ENCODE peak calls at places on chromosomes 11 and 22, in seven cellular contexts. O is lower lobe of right lung, J is choroid plexus epithelial cell, D is heart right ventricle, F is left ventricle myocardium inferior, A is cardiac fibroblast, N is psoas muscle. Y is an unnamed sample.

GRCh38 chr11:63985812-63986155 is 454 bp upstream of the OTUB1 start:
- DNase-seq in O (peak; percentile 72), J (no peak), D (no peak), F (no peak), A (no peak), N (no peak), Y (no peak)

GRCh38 chr11:95835768-95836488 is 45.6 kb downstream of the CEP57 start:
- DNase-seq in O (peak; percentile 56), J (peak; percentile 97), D (peak; percentile 60), F (peak; percentile 22), A (peak; percentile 92), N (no peak), Y (peak; percentile 94)

GRCh38 chr11:72405009-72405408 is 29.3 kb downstream of the CLPB start:
- DNase-seq in O (no peak), J (no peak), D (no peak), F (no peak), A (no peak), N (no peak), Y (no peak)

GRCh38 chr11:127471662-127472061 is 471.1 kb upstream of the KIRREL3 start:
- DNase-seq in O (no peak), J (no peak), D (no peak), F (no peak), A (no peak), N (no peak), Y (no peak)

GRCh38 chr11:33500865-33501479 is 199.7 kb downstream of the C11orf91 start:
- DNase-seq in O (no peak), J (peak; percentile 68), D (peak; percentile 12), F (no peak), A (peak; percentile 47), N (no peak), Y (peak; percentile 70)

GRCh38 chr22:36493690-36494110 is 12.3 kb upstream of the TXN2 start:
- DNase-seq in O (peak; percentile 69), J (no peak), D (peak; percentile 48), F (peak; percentile 39), A (no peak), N (no peak), Y (no peak)

GRCh38 chr11:10809373-10810199 is 860 bp upstream of the EIF4G2 start:
- DNase-seq in O (no peak), J (peak; percentile 75), D (peak; percentile 34), F (no peak), A (peak; percentile 75), N (no peak), Y (peak; percentile 69)

GRCh38 chr11:116729501-116730240 is 43.1 kb downstream of the BUD13 start:
- DNase-seq in O (no peak), J (no peak), D (no peak), F (no peak), A (no peak), N (no peak), Y (no peak)

GRCh38 chr11:113045146-113045545 is 83.9 kb downstream of the NCAM1 start:
- DNase-seq in O (no peak), J (no peak), D (no peak), F (no peak), A (no peak), N (no peak), Y (no peak)

GRCh38 chr11:112564228-112564955 is 303.7 kb upstream of the PLET1 start:
- DNase-seq in O (no peak), J (peak; percentile 95), D (peak; percentile 22), F (peak; percentile 37), A (peak; percentile 46), N (no peak), Y (peak; percentile 71)

GRCh38 chr22:25172153-25172552 is 27.5 kb upstream of the CRYBB3 start:
- DNase-seq in O (no peak), J (peak; percentile 8), D (no peak), F (no peak), A (peak; percentile 17), N (peak; percentile 46), Y (no peak)

GRCh38 chr22:42296381-42296853 is 26.0 kb upstream of the TCF20 start:
- DNase-seq in O (no peak), J (no peak), D (peak; percentile 38), F (peak; percentile 51), A (no peak), N (no peak), Y (no peak)

GRCh38 chr11:31810779-31811647 is at the start of gene PAX6:
- DNase-seq in O (peak; percentile 68), J (peak; percentile 52), D (no peak), F (no peak), A (peak; percentile 36), N (peak; percentile 50), Y (peak; percentile 45)

GRCh38 chr11:67058506-67058905 is 1.9 kb downstream of the RHOD start:
- DNase-seq in O (no peak), J (no peak), D (no peak), F (no peak), A (no peak), N (no peak), Y (no peak)

GRCh38 chr11:95147364-95147905 is 57.8 kb downstream of the ENDOD1 start:
- DNase-seq in O (no peak), J (peak; percentile 94), D (no peak), F (no peak), A (peak; percentile 93), N (no peak), Y (peak; percentile 95)

GRCh38 chr11:65639623-65640482 is 2.0 kb downstream of the SIPA1 start:
- DNase-seq in O (peak; percentile 72), J (no peak), D (peak; percentile 58), F (peak; percentile 45), A (no peak), N (no peak), Y (no peak)

GRCh38 chr11:118912742-118913410 is 12.8 kb downstream of the BCL9L start:
- DNase-seq in O (no peak), J (no peak), D (no peak), F (no peak), A (no peak), N (peak; percentile 61), Y (no peak)

GRCh38 chr11:78857688-78858087 is 283.0 kb upstream of the NARS2 start:
- DNase-seq in O (no peak), J (no peak), D (no peak), F (no peak), A (peak; percentile 7), N (no peak), Y (peak; percentile 80)

GRCh38 chr11:122201126-122201525 is 85.1 kb upstream of the BLID start:
- DNase-seq in O (no peak), J (no peak), D (no peak), F (no peak), A (no peak), N (no peak), Y (no peak)

GRCh38 chr11:35619754-35620640 is 1.7 kb downstream of the FJX1 start:
- DNase-seq in O (peak; percentile 46), J (no peak), D (peak; percentile 34), F (peak; percentile 16), A (no peak), N (peak; percentile 53), Y (no peak)

GRCh38 chr11:45378516-45378915 is 92.4 kb upstream of the SYT13 start:
- DNase-seq in O (no peak), J (no peak), D (no peak), F (no peak), A (no peak), N (no peak), Y (no peak)

GRCh38 chr11:105588001-105588400 is 21.9 kb upstream of the GRIA4 start:
- DNase-seq in O (no peak), J (peak; percentile 80), D (no peak), F (no peak), A (peak; percentile 6), N (no peak), Y (peak; percentile 26)

GRCh38 chr11:69089258-69089657 is 40.5 kb downstream of the TPCN2 start:
- DNase-seq in O (no peak), J (peak; percentile 71), D (peak; percentile 53), F (peak; percentile 73), A (peak; percentile 77), N (peak; percentile 79), Y (peak; percentile 75)

GRCh38 chr22:49958961-49959781 is 1.4 kb upstream of the PIM3 start:
- DNase-seq in O (peak; percentile 50), J (no peak), D (peak; percentile 32), F (peak; percentile 29), A (no peak), N (no peak), Y (no peak)

GRCh38 chr11:134270250-134270714 is 5.9 kb upstream of the GLB1L3 start:
- DNase-seq in O (no peak), J (peak; percentile 24), D (no peak), F (no peak), A (no peak), N (no peak), Y (no peak)
- TF ChIP-seq CTCF in O (no peak), J (peak; percentile 33), D (no peak), F (no peak), A (peak; percentile 7), N (no peak), Y (no peak)

GRCh38 chr11:110447897-110448522 is 18.3 kb downstream of the FDX1 start:
- DNase-seq in O (no peak), J (peak; percentile 35), D (no peak), F (no peak), A (peak; percentile 7), N (no peak), Y (peak; percentile 28)
- TF ChIP-seq CTCF in O (peak; percentile 35), J (peak; percentile 40), D (peak; percentile 31), F (peak; percentile 45), A (peak; percentile 26), N (peak; percentile 44), Y (peak; percentile 38)

DNA sequence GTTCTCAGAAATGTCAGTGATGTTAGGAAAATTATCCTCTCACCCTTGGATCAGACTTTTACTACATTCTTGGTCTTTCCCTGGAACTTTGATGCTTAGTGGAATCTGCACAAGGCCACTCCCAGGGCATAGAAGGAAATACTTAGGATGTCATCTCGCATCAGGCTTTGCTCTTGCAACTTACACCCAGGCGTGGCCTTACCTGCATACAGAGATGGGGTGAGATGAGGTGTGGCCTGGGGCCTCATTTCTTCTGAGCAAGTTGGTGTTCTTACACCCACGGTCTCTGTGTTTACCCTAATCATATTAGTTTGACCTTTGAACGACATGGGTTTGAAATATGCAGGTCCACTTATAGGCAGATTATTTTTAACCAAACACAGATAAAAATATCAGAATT is 19.0 kb upstream of the OR52K2 start:
- DNase-seq in O (no peak), J (no peak), D (no peak), F (no peak), A (no peak), N (no peak), Y (no peak)
- TF ChIP-seq CTCF in O (no peak), J (no peak), D (no peak), F (no peak), A (no peak), N (no peak), Y (no peak)

DNA sequence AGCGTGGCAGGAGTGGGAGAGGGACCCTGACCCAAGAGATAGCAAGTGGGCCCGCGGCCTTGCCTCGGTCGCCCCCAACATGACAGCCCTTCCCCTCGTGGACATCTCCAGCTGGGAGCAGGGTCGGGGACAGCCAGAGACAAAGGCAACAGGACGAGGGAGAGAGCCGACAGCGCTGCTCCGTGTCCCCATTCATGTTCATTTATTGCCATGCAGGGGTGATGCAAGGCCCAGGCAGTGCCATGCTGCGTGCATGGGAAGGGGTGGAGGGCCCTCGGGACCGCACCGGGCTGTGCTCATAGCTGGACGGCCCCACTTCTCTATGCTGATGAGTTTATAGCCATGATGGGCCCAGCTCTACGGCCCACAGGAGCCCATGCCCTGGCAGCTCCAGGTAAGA is 12.7 kb downstream of the MRPL23 start:
- DNase-seq in O (peak; percentile 20), J (no peak), D (no peak), F (no peak), A (no peak), N (peak; percentile 48), Y (no peak)
- TF ChIP-seq CTCF in O (no peak), J (no peak), D (no peak), F (no peak), A (no peak), N (no peak), Y (no peak)